ENCODE peak calls at places on chromosomes 11 and 22, in seven cellular contexts. One of them, this sample, is unnamed.

GRCh38 chr22:42803454-42803853 is 53.6 kb downstream of the ARFGAP3 start:
- DNase-seq in BJ: no peak
- DNase-seq in activated T-helper 1 cell treated with Interleukin-2 at 50 U/mL for 16 hours: no peak
- DNase-seq in fibroblast of mammary gland: no peak
- DNase-seq in GM23248: no peak
- DNase-seq in germinal center: no peak
- DNase-seq in left cardiac atrium: peak; percentile 57
- DNase-seq in this sample: no peak

GRCh38 chr11:10348650-10349280 is 43.9 kb downstream of the ADM start:
- DNase-seq in left cardiac atrium: no peak
- DNase-seq in germinal center: no peak
- DNase-seq in fibroblast of mammary gland: peak; percentile 81
- DNase-seq in GM23248: peak; percentile 89
- DNase-seq in activated T-helper 1 cell treated with Interleukin-2 at 50 U/mL for 16 hours: no peak
- DNase-seq in BJ: peak; percentile 88
- DNase-seq in this sample: no peak

GRCh38 chr11:92528051-92528450 is 303.4 kb downstream of the FAT3 start:
- DNase-seq in germinal center: no peak
- DNase-seq in left cardiac atrium: no peak
- DNase-seq in GM23248: peak; percentile 40
- DNase-seq in BJ: peak; percentile 25
- DNase-seq in activated T-helper 1 cell treated with Interleukin-2 at 50 U/mL for 16 hours: no peak
- DNase-seq in fibroblast of mammary gland: peak; percentile 16
- DNase-seq in this sample: no peak

GRCh38 chr11:131463162-131463561 is 92.7 kb downstream of the NTM start:
- DNase-seq in activated T-helper 1 cell treated with Interleukin-2 at 50 U/mL for 16 hours: no peak
- DNase-seq in BJ: no peak
- DNase-seq in GM23248: no peak
- DNase-seq in left cardiac atrium: no peak
- DNase-seq in germinal center: no peak
- DNase-seq in fibroblast of mammary gland: no peak
- DNase-seq in this sample: no peak

GRCh38 chr11:96001037-96001436 is 77.1 kb upstream of the MTMR2 start:
- DNase-seq in germinal center: no peak
- DNase-seq in left cardiac atrium: peak; percentile 88
- DNase-seq in activated T-helper 1 cell treated with Interleukin-2 at 50 U/mL for 16 hours: no peak
- DNase-seq in GM23248: peak; percentile 96
- DNase-seq in fibroblast of mammary gland: peak; percentile 96
- DNase-seq in BJ: no peak
- DNase-seq in this sample: no peak

GRCh38 chr22:50438305-50439275 is 36.2 kb downstream of the SBF1 start:
- DNase-seq in GM23248: no peak
- DNase-seq in left cardiac atrium: peak; percentile 23
- DNase-seq in fibroblast of mammary gland: no peak
- DNase-seq in BJ: no peak
- DNase-seq in germinal center: no peak
- DNase-seq in activated T-helper 1 cell treated with Interleukin-2 at 50 U/mL for 16 hours: no peak
- DNase-seq in this sample: no peak

GRCh38 chr11:117663826-117664225 is 133.2 kb downstream of the DSCAML1 start:
- DNase-seq in fibroblast of mammary gland: no peak
- DNase-seq in BJ: no peak
- DNase-seq in GM23248: peak; percentile 8
- DNase-seq in activated T-helper 1 cell treated with Interleukin-2 at 50 U/mL for 16 hours: no peak
- DNase-seq in germinal center: no peak
- DNase-seq in left cardiac atrium: no peak
- DNase-seq in this sample: no peak

GRCh38 chr11:14554959-14555358 is 34.8 kb upstream of the PSMA1 start:
- DNase-seq in germinal center: no peak
- DNase-seq in GM23248: no peak
- DNase-seq in activated T-helper 1 cell treated with Interleukin-2 at 50 U/mL for 16 hours: no peak
- DNase-seq in BJ: no peak
- DNase-seq in fibroblast of mammary gland: peak; percentile 25
- DNase-seq in left cardiac atrium: no peak
- DNase-seq in this sample: no peak

GRCh38 chr11:26769027-26769426 is 47.2 kb upstream of the SLC5A12 start:
- DNase-seq in BJ: no peak
- DNase-seq in GM23248: no peak
- DNase-seq in activated T-helper 1 cell treated with Interleukin-2 at 50 U/mL for 16 hours: no peak
- DNase-seq in fibroblast of mammary gland: no peak
- DNase-seq in germinal center: no peak
- DNase-seq in left cardiac atrium: no peak
- DNase-seq in this sample: no peak

GRCh38 chr11:128839081-128839480 is 28.0 kb downstream of the KCNJ1 start:
- DNase-seq in left cardiac atrium: no peak
- DNase-seq in BJ: no peak
- DNase-seq in fibroblast of mammary gland: no peak
- DNase-seq in GM23248: no peak
- DNase-seq in activated T-helper 1 cell treated with Interleukin-2 at 50 U/mL for 16 hours: no peak
- DNase-seq in germinal center: no peak
- DNase-seq in this sample: no peak

GRCh38 chr11:58577441-58578135 is 1.3 kb upstream of the ZFP91 start:
- DNase-seq in germinal center: peak; percentile 24
- DNase-seq in fibroblast of mammary gland: peak; percentile 91
- DNase-seq in GM23248: peak; percentile 95
- DNase-seq in activated T-helper 1 cell treated with Interleukin-2 at 50 U/mL for 16 hours: peak; percentile 67
- DNase-seq in left cardiac atrium: peak; percentile 60
- DNase-seq in BJ: peak; percentile 74
- DNase-seq in this sample: peak; percentile 74

GRCh38 chr11:2675540-2675939 is 24.3 kb downstream of the KCNQ1OT1 start:
- DNase-seq in GM23248: no peak
- DNase-seq in left cardiac atrium: peak; percentile 11
- DNase-seq in activated T-helper 1 cell treated with Interleukin-2 at 50 U/mL for 16 hours: no peak
- DNase-seq in BJ: no peak
- DNase-seq in germinal center: no peak
- DNase-seq in fibroblast of mammary gland: no peak
- DNase-seq in this sample: no peak

GRCh38 chr11:33689089-33689488 is 11.5 kb downstream of the C11orf91 start:
- DNase-seq in left cardiac atrium: no peak
- DNase-seq in fibroblast of mammary gland: peak; percentile 67
- DNase-seq in activated T-helper 1 cell treated with Interleukin-2 at 50 U/mL for 16 hours: no peak
- DNase-seq in germinal center: no peak
- DNase-seq in BJ: no peak
- DNase-seq in GM23248: peak; percentile 64
- DNase-seq in this sample: no peak

GRCh38 chr11:72856551-72857342 is 42.5 kb downstream of the ATG16L2 start:
- DNase-seq in activated T-helper 1 cell treated with Interleukin-2 at 50 U/mL for 16 hours: no peak
- DNase-seq in BJ: no peak
- DNase-seq in left cardiac atrium: no peak
- DNase-seq in germinal center: no peak
- DNase-seq in GM23248: no peak
- DNase-seq in fibroblast of mammary gland: no peak
- DNase-seq in this sample: no peak

GRCh38 chr22:47029244-47030001 is 267.0 kb downstream of the TBC1D22A start:
- DNase-seq in germinal center: no peak
- DNase-seq in GM23248: no peak
- DNase-seq in fibroblast of mammary gland: no peak
- DNase-seq in BJ: no peak
- DNase-seq in activated T-helper 1 cell treated with Interleukin-2 at 50 U/mL for 16 hours: no peak
- DNase-seq in left cardiac atrium: no peak
- DNase-seq in this sample: no peak

GRCh38 chr11:76698321-76699043 is 27.9 kb upstream of the LRRC32 start:
- DNase-seq in germinal center: no peak
- DNase-seq in fibroblast of mammary gland: no peak
- DNase-seq in GM23248: peak; percentile 19
- DNase-seq in left cardiac atrium: no peak
- DNase-seq in BJ: no peak
- DNase-seq in activated T-helper 1 cell treated with Interleukin-2 at 50 U/mL for 16 hours: no peak
- DNase-seq in this sample: no peak

GRCh38 chr11:12248330-12248729 is 129.0 kb upstream of the PARVA start:
- DNase-seq in germinal center: no peak
- DNase-seq in GM23248: no peak
- DNase-seq in activated T-helper 1 cell treated with Interleukin-2 at 50 U/mL for 16 hours: no peak
- DNase-seq in fibroblast of mammary gland: no peak
- DNase-seq in left cardiac atrium: peak; percentile 81
- DNase-seq in BJ: no peak
- DNase-seq in this sample: no peak

GRCh38 chr11:111355956-111356659 is 23.0 kb downstream of the POU2AF1 start:
- DNase-seq in left cardiac atrium: no peak
- DNase-seq in activated T-helper 1 cell treated with Interleukin-2 at 50 U/mL for 16 hours: no peak
- DNase-seq in BJ: no peak
- DNase-seq in GM23248: no peak
- DNase-seq in germinal center: no peak
- DNase-seq in fibroblast of mammary gland: no peak
- DNase-seq in this sample: no peak

GRCh38 chr11:78851883-78852586 is 277.4 kb upstream of the NARS2 start:
- DNase-seq in fibroblast of mammary gland: no peak
- DNase-seq in activated T-helper 1 cell treated with Interleukin-2 at 50 U/mL for 16 hours: no peak
- DNase-seq in left cardiac atrium: no peak
- DNase-seq in germinal center: no peak
- DNase-seq in GM23248: no peak
- DNase-seq in BJ: no peak
- DNase-seq in this sample: no peak

GRCh38 chr22:38873469-38874411 is 1.7 kb upstream of the CBX6 start:
- DNase-seq in GM23248: peak; percentile 11
- DNase-seq in BJ: no peak
- DNase-seq in germinal center: no peak
- DNase-seq in fibroblast of mammary gland: no peak
- DNase-seq in activated T-helper 1 cell treated with Interleukin-2 at 50 U/mL for 16 hours: peak; percentile 48
- DNase-seq in left cardiac atrium: no peak
- DNase-seq in this sample: peak; percentile 43

GRCh38 chr22:27224485-27225364 is 567.3 kb downstream of the MIAT start:
- DNase-seq in GM23248: peak; percentile 79
- DNase-seq in fibroblast of mammary gland: no peak
- DNase-seq in activated T-helper 1 cell treated with Interleukin-2 at 50 U/mL for 16 hours: no peak
- DNase-seq in germinal center: no peak
- DNase-seq in left cardiac atrium: peak; percentile 57
- DNase-seq in BJ: no peak
- DNase-seq in this sample: no peak

GRCh38 chr22:22061085-22062077 is 78.8 kb upstream of the TOP3B start:
- DNase-seq in GM23248: peak; percentile 66
- DNase-seq in fibroblast of mammary gland: peak; percentile 62
- DNase-seq in BJ: peak; percentile 9
- DNase-seq in germinal center: no peak
- DNase-seq in activated T-helper 1 cell treated with Interleukin-2 at 50 U/mL for 16 hours: no peak
- DNase-seq in left cardiac atrium: no peak
- DNase-seq in this sample: no peak

GRCh38 chr11:17388609-17389204 is at the start of gene KCNJ11:
- DNase-seq in BJ: no peak
- DNase-seq in germinal center: no peak
- DNase-seq in fibroblast of mammary gland: no peak
- DNase-seq in GM23248: no peak
- DNase-seq in left cardiac atrium: no peak
- DNase-seq in activated T-helper 1 cell treated with Interleukin-2 at 50 U/mL for 16 hours: no peak
- DNase-seq in this sample: no peak

This sample was measured in activated T-helper 2 cell treated with anti-CD3 and anti-CD28 coated beads, Interferon-gamma antibody, Interleukin-2, Interleukin-4, amounts not matched to agents 10 μg/mL and 5 μg/mL and 100 μg/mL, durations not matched to agents 14 hours and 24 hours and 36 hours.